ENCODE peak calls at places on chromosomes 2 and 18, in seven cellular contexts. One of them, this sample, is unnamed. For H3K36me3, the result is how much of the 10 kb centered on the place peaks cover.

GRCh38 chr18:10169064-10169562 is 255.3 kb downstream of the VAPA start:
- DNase-seq in tibial artery: no peak
- DNase-seq in fibroblast of lung: peak
- DNase-seq in HCT116: no peak
- DNase-seq in psoas muscle: no peak
- DNase-seq in BJ: no peak
- DNase-seq in GM23248: peak
- DNase-seq in this sample: no peak

GRCh38 chr18:70578480-70578879 is 289.6 kb downstream of the SOCS6 start:
- DNase-seq in tibial artery: no peak
- DNase-seq in fibroblast of lung: no peak
- DNase-seq in HCT116: no peak
- DNase-seq in psoas muscle: no peak
- DNase-seq in BJ: no peak
- DNase-seq in GM23248: no peak
- DNase-seq in this sample: no peak

GRCh38 chr2:151029406-151030157 is 232.1 kb downstream of the RBM43 start:
- DNase-seq in tibial artery: no peak
- DNase-seq in fibroblast of lung: peak
- DNase-seq in HCT116: no peak
- DNase-seq in psoas muscle: no peak
- DNase-seq in BJ: peak
- DNase-seq in GM23248: peak
- DNase-seq in this sample: no peak

GRCh38 chr2:106143495-106144215 is 50.4 kb downstream of the UXS1 start:
- DNase-seq in tibial artery: no peak
- DNase-seq in fibroblast of lung: no peak
- DNase-seq in HCT116: no peak
- DNase-seq in psoas muscle: no peak
- DNase-seq in BJ: no peak
- DNase-seq in GM23248: peak
- DNase-seq in this sample: no peak

GRCh38 chr18:79962835-79963657 is 1.4 kb upstream of the HSBP1L1 start:
- DNase-seq in tibial artery: no peak
- DNase-seq in fibroblast of lung: peak
- DNase-seq in HCT116: no peak
- DNase-seq in psoas muscle: no peak
- DNase-seq in BJ: no peak
- DNase-seq in GM23248: no peak
- DNase-seq in this sample: no peak

GRCh38 chr2:175207741-175208438 is 26.4 kb upstream of the ATP5MC3 start:
- DNase-seq in tibial artery: no peak
- DNase-seq in fibroblast of lung: no peak
- DNase-seq in HCT116: no peak
- DNase-seq in psoas muscle: peak
- DNase-seq in BJ: no peak
- DNase-seq in GM23248: no peak
- DNase-seq in this sample: no peak

GRCh38 chr18:51907687-51908597 is 432.1 kb upstream of the DCC start:
- DNase-seq in tibial artery: no peak
- DNase-seq in fibroblast of lung: no peak
- DNase-seq in HCT116: no peak
- DNase-seq in psoas muscle: no peak
- DNase-seq in BJ: no peak
- DNase-seq in GM23248: no peak
- DNase-seq in this sample: no peak

GRCh38 chr2:241237949-241238371 is 49.5 kb downstream of the ANO7 start:
- DNase-seq in tibial artery: no peak
- DNase-seq in fibroblast of lung: no peak
- DNase-seq in HCT116: no peak
- DNase-seq in psoas muscle: no peak
- DNase-seq in BJ: no peak
- DNase-seq in GM23248: no peak
- DNase-seq in this sample: peak

GRCh38 chr18:46338213-46338612 is 234.0 kb downstream of the HAUS1 start:
- DNase-seq in tibial artery: no peak
- DNase-seq in fibroblast of lung: no peak
- DNase-seq in HCT116: no peak
- DNase-seq in psoas muscle: no peak
- DNase-seq in BJ: no peak
- DNase-seq in GM23248: no peak
- DNase-seq in this sample: no peak

GRCh38 chr18:21505231-21505630 is 95.3 kb downstream of the ESCO1 start:
- DNase-seq in tibial artery: no peak
- DNase-seq in fibroblast of lung: no peak
- DNase-seq in HCT116: no peak
- DNase-seq in psoas muscle: no peak
- DNase-seq in BJ: no peak
- DNase-seq in GM23248: no peak
- DNase-seq in this sample: no peak

GRCh38 chr2:10306901-10307463 is 4.3 kb downstream of the HPCAL1 start:
- DNase-seq in tibial artery: no peak
- DNase-seq in fibroblast of lung: no peak
- DNase-seq in HCT116: no peak
- DNase-seq in psoas muscle: no peak
- DNase-seq in BJ: no peak
- DNase-seq in GM23248: no peak
- DNase-seq in this sample: no peak

GRCh38 chr2:168849610-168850009 is 40.6 kb downstream of the SPC25 start:
- DNase-seq in tibial artery: no peak
- DNase-seq in fibroblast of lung: peak
- DNase-seq in HCT116: no peak
- DNase-seq in psoas muscle: peak
- DNase-seq in BJ: no peak
- DNase-seq in GM23248: peak
- DNase-seq in this sample: no peak

GRCh38 chr2:86825020-86825727 is 34.5 kb upstream of the CD8A start:
- DNase-seq in tibial artery: no peak
- DNase-seq in fibroblast of lung: no peak
- DNase-seq in HCT116: no peak
- DNase-seq in psoas muscle: no peak
- DNase-seq in BJ: no peak
- DNase-seq in GM23248: no peak
- DNase-seq in this sample: no peak

GRCh38 chr18:33201509-33201926 is 239.0 kb downstream of the CCDC178 start:
- DNase-seq in tibial artery: no peak
- DNase-seq in fibroblast of lung: peak
- DNase-seq in HCT116: no peak
- DNase-seq in psoas muscle: no peak
- DNase-seq in BJ: no peak
- DNase-seq in GM23248: peak
- DNase-seq in this sample: no peak

GRCh38 chr2:240429872-240430491 is 5.5 kb upstream of the GPC1 start:
- DNase-seq in tibial artery: no peak
- DNase-seq in fibroblast of lung: no peak
- DNase-seq in HCT116: no peak
- DNase-seq in psoas muscle: no peak
- DNase-seq in BJ: no peak
- DNase-seq in GM23248: no peak
- DNase-seq in this sample: peak

GRCh38 chr18:71485578-71485977 is 1058.6 kb downstream of the CBLN2 start:
- DNase-seq in tibial artery: no peak
- DNase-seq in fibroblast of lung: peak
- DNase-seq in HCT116: no peak
- DNase-seq in psoas muscle: no peak
- DNase-seq in BJ: no peak
- DNase-seq in GM23248: no peak
- DNase-seq in this sample: no peak

GRCh38 chr2:190420822-190421221 is 12.7 kb downstream of the MFSD6 start:
- DNase-seq in tibial artery: no peak
- DNase-seq in fibroblast of lung: no peak
- DNase-seq in HCT116: no peak
- DNase-seq in psoas muscle: no peak
- DNase-seq in BJ: no peak
- DNase-seq in GM23248: no peak
- DNase-seq in this sample: no peak

GRCh38 chr2:15673919-15674636 is 82.4 kb downstream of the DDX1 start:
- DNase-seq in tibial artery: no peak
- DNase-seq in fibroblast of lung: peak
- DNase-seq in HCT116: peak
- DNase-seq in psoas muscle: no peak
- DNase-seq in BJ: no peak
- DNase-seq in GM23248: peak
- DNase-seq in this sample: no peak

GRCh38 chr2:160582481-160583161 is 89.0 kb upstream of the RBMS1 start:
- DNase-seq in tibial artery: no peak
- DNase-seq in fibroblast of lung: peak
- DNase-seq in HCT116: no peak
- DNase-seq in psoas muscle: no peak
- DNase-seq in BJ: peak
- DNase-seq in GM23248: peak
- DNase-seq in this sample: peak

GRCh38 chr18:67347499-67347898 is 169.0 kb downstream of the DSEL start:
- DNase-seq in tibial artery: no peak
- DNase-seq in fibroblast of lung: no peak
- DNase-seq in HCT116: no peak
- DNase-seq in psoas muscle: no peak
- DNase-seq in BJ: no peak
- DNase-seq in GM23248: no peak
- DNase-seq in this sample: no peak

GRCh38 chr2:137813176-137813575 is 151.1 kb upstream of the HNMT start:
- DNase-seq in tibial artery: no peak
- DNase-seq in fibroblast of lung: no peak
- DNase-seq in HCT116: no peak
- DNase-seq in psoas muscle: no peak
- DNase-seq in BJ: no peak
- DNase-seq in GM23248: no peak
- DNase-seq in this sample: no peak

GRCh38 chr18:59478591-59478990 is 119.5 kb upstream of the LMAN1 start:
- DNase-seq in tibial artery: no peak
- DNase-seq in fibroblast of lung: peak
- DNase-seq in HCT116: no peak
- DNase-seq in psoas muscle: no peak
- DNase-seq in BJ: no peak
- DNase-seq in GM23248: no peak
- DNase-seq in this sample: no peak

GRCh38 chr2:23146011-23146410 is 239.0 kb upstream of the KLHL29 start:
- DNase-seq in tibial artery: no peak
- DNase-seq in fibroblast of lung: no peak
- DNase-seq in HCT116: no peak
- DNase-seq in psoas muscle: no peak
- DNase-seq in BJ: no peak
- DNase-seq in GM23248: no peak
- DNase-seq in this sample: no peak

GRCh38 chr2:231176061-231176460 is 22.4 kb upstream of the ARMC9 start:
- DNase-seq in tibial artery: no peak
- DNase-seq in fibroblast of lung: no peak
- DNase-seq in HCT116: no peak
- DNase-seq in psoas muscle: no peak
- DNase-seq in BJ: no peak
- DNase-seq in GM23248: no peak
- DNase-seq in this sample: no peak
- H3K36me3 ChIP-seq in tibial artery: under half
- H3K36me3 ChIP-seq in fibroblast of lung: under half
- H3K36me3 ChIP-seq in HCT116: under half
- H3K36me3 ChIP-seq in psoas muscle: under half
- H3K36me3 ChIP-seq in BJ: under half
- H3K36me3 ChIP-seq in GM23248: under half
- H3K36me3 ChIP-seq in this sample: under half

GRCh38 chr18:48303883-48304282 is 105.3 kb downstream of the ZBTB7C start:
- DNase-seq in tibial artery: no peak
- DNase-seq in fibroblast of lung: no peak
- DNase-seq in HCT116: no peak
- DNase-seq in psoas muscle: no peak
- DNase-seq in BJ: no peak
- DNase-seq in GM23248: no peak
- DNase-seq in this sample: no peak
- H3K36me3 ChIP-seq in tibial artery: under half
- H3K36me3 ChIP-seq in fibroblast of lung: under half
- H3K36me3 ChIP-seq in HCT116: under half
- H3K36me3 ChIP-seq in psoas muscle: under half
- H3K36me3 ChIP-seq in BJ: under half
- H3K36me3 ChIP-seq in GM23248: under half
- H3K36me3 ChIP-seq in this sample: under half

DNA sequence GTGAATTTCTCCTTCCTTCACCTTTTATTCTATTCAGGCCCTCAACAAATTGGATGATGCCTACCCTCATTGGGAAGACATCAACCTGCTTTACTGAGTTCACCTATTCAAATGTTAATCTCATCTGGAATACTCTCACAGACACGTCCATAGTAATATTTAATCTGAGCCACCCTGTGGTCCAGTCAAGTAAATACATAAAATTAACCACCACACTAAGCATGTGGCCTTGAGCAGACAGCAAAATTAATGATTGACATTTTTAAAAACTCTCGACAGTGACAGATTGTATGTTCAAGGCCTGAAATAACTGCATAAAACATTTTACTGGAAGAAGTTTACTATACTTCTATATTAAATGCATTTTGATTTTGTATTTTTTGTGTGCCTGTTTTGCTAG is 540.6 kb upstream of the GCFC2 start:
- DNase-seq in tibial artery: no peak
- DNase-seq in fibroblast of lung: no peak
- DNase-seq in HCT116: no peak
- DNase-seq in psoas muscle: no peak
- DNase-seq in BJ: no peak
- DNase-seq in GM23248: no peak
- DNase-seq in this sample: no peak
- H3K36me3 ChIP-seq in tibial artery: under half
- H3K36me3 ChIP-seq in fibroblast of lung: under half
- H3K36me3 ChIP-seq in HCT116: under half
- H3K36me3 ChIP-seq in psoas muscle: under half
- H3K36me3 ChIP-seq in BJ: under half
- H3K36me3 ChIP-seq in GM23248: under half
- H3K36me3 ChIP-seq in this sample: under half

GRCh38 chr2:60958361-60958760 is 59.2 kb upstream of the PEX13 start:
- DNase-seq in tibial artery: no peak
- DNase-seq in fibroblast of lung: peak
- DNase-seq in HCT116: no peak
- DNase-seq in psoas muscle: no peak
- DNase-seq in BJ: peak
- DNase-seq in GM23248: peak
- DNase-seq in this sample: no peak

GRCh38 chr2:60958800-60959199 is 58.7 kb upstream of the PEX13 start:
- DNase-seq in tibial artery: no peak
- DNase-seq in fibroblast of lung: peak
- DNase-seq in HCT116: no peak
- DNase-seq in psoas muscle: no peak
- DNase-seq in BJ: peak
- DNase-seq in GM23248: peak
- DNase-seq in this sample: no peak

GRCh38 chr2:60957643-60958042 is 59.9 kb upstream of the PEX13 start:
- DNase-seq in tibial artery: no peak
- DNase-seq in fibroblast of lung: peak
- DNase-seq in HCT116: no peak
- DNase-seq in psoas muscle: no peak
- DNase-seq in BJ: no peak
- DNase-seq in GM23248: no peak
- DNase-seq in this sample: no peak

GRCh38 chr2:60959501-60959900 is 58.0 kb upstream of the PEX13 start:
- DNase-seq in tibial artery: no peak
- DNase-seq in fibroblast of lung: no peak
- DNase-seq in HCT116: no peak
- DNase-seq in psoas muscle: no peak
- DNase-seq in BJ: no peak
- DNase-seq in GM23248: no peak
- DNase-seq in this sample: no peak

DNA sequence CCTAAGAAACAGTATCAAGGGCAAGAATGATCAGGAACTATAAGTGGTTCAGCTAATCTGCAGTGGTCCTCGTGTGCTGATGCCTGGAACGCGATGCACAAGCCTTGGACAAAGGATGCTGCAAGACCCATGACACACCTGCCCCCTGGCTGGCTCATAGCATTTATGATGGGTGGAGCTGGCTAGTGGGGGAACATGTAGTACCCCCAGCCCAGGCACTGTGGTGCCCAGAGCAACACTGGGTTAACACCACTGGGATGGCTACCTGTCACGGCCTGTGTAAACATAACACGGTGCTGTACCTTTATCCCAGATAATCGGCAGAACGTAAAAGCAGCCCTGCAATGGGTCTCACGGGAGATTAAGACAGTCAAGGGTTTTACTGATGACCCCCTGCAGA is 60.3 kb upstream of the PEX13 start:
- DNase-seq in tibial artery: no peak
- DNase-seq in fibroblast of lung: no peak
- DNase-seq in HCT116: no peak
- DNase-seq in psoas muscle: no peak
- DNase-seq in BJ: no peak
- DNase-seq in GM23248: no peak
- DNase-seq in this sample: no peak
- H3K36me3 ChIP-seq in tibial artery: under half
- H3K36me3 ChIP-seq in fibroblast of lung: under half
- H3K36me3 ChIP-seq in HCT116: under half
- H3K36me3 ChIP-seq in psoas muscle: under half
- H3K36me3 ChIP-seq in BJ: under half
- H3K36me3 ChIP-seq in GM23248: under half
- H3K36me3 ChIP-seq in this sample: under half

This sample was measured in aorta.